ENCODE peak calls at places on chromosomes 13 and 19, in eight cellular contexts. One of them, this sample, is unnamed.

GRCh38 chr19:8973501-8974091 is 36.6 kb downstream of the MUC16 start:
- DNase-seq in brain microvascular endothelial cell: peak; percentile 2
- DNase-seq in left ventricle myocardium inferior: no peak
- DNase-seq in uterus: no peak
- DNase-seq in IMR-90: no peak
- DNase-seq in fibroblast of pulmonary artery: peak; percentile 3
- DNase-seq in choroid plexus epithelial cell: peak; percentile 9
- DNase-seq in astrocyte of the spinal cord: no peak
- DNase-seq in this sample: no peak

GRCh38 chr13:108227651-108228272 is 9.6 kb downstream of the ABHD13 start:
- DNase-seq in brain microvascular endothelial cell: peak; percentile 35
- DNase-seq in left ventricle myocardium inferior: no peak
- DNase-seq in uterus: no peak
- DNase-seq in IMR-90: peak; percentile 52
- DNase-seq in fibroblast of pulmonary artery: peak; percentile 71
- DNase-seq in choroid plexus epithelial cell: peak; percentile 69
- DNase-seq in astrocyte of the spinal cord: peak; percentile 53
- DNase-seq in this sample: peak; percentile 64

GRCh38 chr19:4234862-4235201 is 5.5 kb downstream of the EBI3 start:
- DNase-seq in brain microvascular endothelial cell: no peak
- DNase-seq in left ventricle myocardium inferior: no peak
- DNase-seq in uterus: no peak
- DNase-seq in IMR-90: no peak
- DNase-seq in fibroblast of pulmonary artery: no peak
- DNase-seq in choroid plexus epithelial cell: no peak
- DNase-seq in astrocyte of the spinal cord: no peak
- DNase-seq in this sample: no peak

GRCh38 chr19:43667524-43668405 is 2.2 kb downstream of the PLAUR start:
- DNase-seq in brain microvascular endothelial cell: no peak
- DNase-seq in left ventricle myocardium inferior: peak; percentile 19
- DNase-seq in uterus: peak; percentile 34
- DNase-seq in IMR-90: peak; percentile 20
- DNase-seq in fibroblast of pulmonary artery: no peak
- DNase-seq in choroid plexus epithelial cell: no peak
- DNase-seq in astrocyte of the spinal cord: no peak
- DNase-seq in this sample: no peak

GRCh38 chr19:49932041-49932451 is 2.7 kb upstream of the NUP62 start:
- DNase-seq in brain microvascular endothelial cell: no peak
- DNase-seq in left ventricle myocardium inferior: no peak
- DNase-seq in uterus: no peak
- DNase-seq in IMR-90: no peak
- DNase-seq in fibroblast of pulmonary artery: no peak
- DNase-seq in choroid plexus epithelial cell: no peak
- DNase-seq in astrocyte of the spinal cord: no peak
- DNase-seq in this sample: no peak

GRCh38 chr19:44648536-44649370 is 5.0 kb downstream of the PVR start:
- DNase-seq in brain microvascular endothelial cell: peak; percentile 48
- DNase-seq in left ventricle myocardium inferior: peak; percentile 31
- DNase-seq in uterus: no peak
- DNase-seq in IMR-90: peak; percentile 68
- DNase-seq in fibroblast of pulmonary artery: peak; percentile 90
- DNase-seq in choroid plexus epithelial cell: peak; percentile 72
- DNase-seq in astrocyte of the spinal cord: peak; percentile 36
- DNase-seq in this sample: peak; percentile 93

GRCh38 chr13:104198811-104199210 is 1132.6 kb upstream of the SLC10A2 start:
- DNase-seq in brain microvascular endothelial cell: no peak
- DNase-seq in left ventricle myocardium inferior: no peak
- DNase-seq in uterus: no peak
- DNase-seq in IMR-90: no peak
- DNase-seq in fibroblast of pulmonary artery: no peak
- DNase-seq in choroid plexus epithelial cell: no peak
- DNase-seq in astrocyte of the spinal cord: no peak
- DNase-seq in this sample: no peak

GRCh38 chr19:4866595-4867424 is 657 bp downstream of the PLIN3 start:
- DNase-seq in brain microvascular endothelial cell: no peak
- DNase-seq in left ventricle myocardium inferior: peak; percentile 57
- DNase-seq in uterus: peak; percentile 57
- DNase-seq in IMR-90: peak; percentile 28
- DNase-seq in fibroblast of pulmonary artery: peak; percentile 38
- DNase-seq in choroid plexus epithelial cell: peak; percentile 47
- DNase-seq in astrocyte of the spinal cord: peak; percentile 39
- DNase-seq in this sample: peak; percentile 45

DNA sequence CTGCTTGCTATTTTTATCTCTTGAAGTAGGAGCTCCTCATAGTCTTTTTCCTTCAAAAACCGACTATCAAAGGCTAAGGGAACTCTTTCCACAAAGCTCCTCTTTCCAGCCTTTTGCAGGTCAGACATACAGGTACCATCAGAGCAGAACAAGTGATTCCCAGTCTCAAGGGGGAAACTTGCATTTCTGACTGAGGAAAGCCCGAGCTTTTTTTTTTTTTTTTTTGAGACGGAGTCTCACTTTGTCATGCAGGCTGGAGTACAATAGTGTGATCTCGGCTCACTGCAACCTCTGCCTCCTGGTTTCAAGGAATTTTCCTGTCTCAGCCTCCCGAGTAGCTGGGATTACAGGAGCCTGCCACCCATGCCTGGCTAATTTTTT is 32.0 kb downstream of the RUBCNL start:
- DNase-seq in brain microvascular endothelial cell: no peak
- DNase-seq in left ventricle myocardium inferior: no peak
- DNase-seq in uterus: no peak
- DNase-seq in IMR-90: no peak
- DNase-seq in fibroblast of pulmonary artery: no peak
- DNase-seq in choroid plexus epithelial cell: no peak
- DNase-seq in astrocyte of the spinal cord: no peak
- DNase-seq in this sample: no peak
- H3K4me3 ChIP-seq in brain microvascular endothelial cell: no peak overlapping the region
- H3K4me3 ChIP-seq in left ventricle myocardium inferior: no peak overlapping the region
- H3K4me3 ChIP-seq in uterus: no peak overlapping the region
- H3K4me3 ChIP-seq in IMR-90: no peak overlapping the region
- H3K4me3 ChIP-seq in fibroblast of pulmonary artery: no peak overlapping the region
- H3K4me3 ChIP-seq in choroid plexus epithelial cell: no peak overlapping the region
- H3K4me3 ChIP-seq in astrocyte of the spinal cord: no peak overlapping the region
- H3K4me3 ChIP-seq in this sample: no peak overlapping the region

DNA sequence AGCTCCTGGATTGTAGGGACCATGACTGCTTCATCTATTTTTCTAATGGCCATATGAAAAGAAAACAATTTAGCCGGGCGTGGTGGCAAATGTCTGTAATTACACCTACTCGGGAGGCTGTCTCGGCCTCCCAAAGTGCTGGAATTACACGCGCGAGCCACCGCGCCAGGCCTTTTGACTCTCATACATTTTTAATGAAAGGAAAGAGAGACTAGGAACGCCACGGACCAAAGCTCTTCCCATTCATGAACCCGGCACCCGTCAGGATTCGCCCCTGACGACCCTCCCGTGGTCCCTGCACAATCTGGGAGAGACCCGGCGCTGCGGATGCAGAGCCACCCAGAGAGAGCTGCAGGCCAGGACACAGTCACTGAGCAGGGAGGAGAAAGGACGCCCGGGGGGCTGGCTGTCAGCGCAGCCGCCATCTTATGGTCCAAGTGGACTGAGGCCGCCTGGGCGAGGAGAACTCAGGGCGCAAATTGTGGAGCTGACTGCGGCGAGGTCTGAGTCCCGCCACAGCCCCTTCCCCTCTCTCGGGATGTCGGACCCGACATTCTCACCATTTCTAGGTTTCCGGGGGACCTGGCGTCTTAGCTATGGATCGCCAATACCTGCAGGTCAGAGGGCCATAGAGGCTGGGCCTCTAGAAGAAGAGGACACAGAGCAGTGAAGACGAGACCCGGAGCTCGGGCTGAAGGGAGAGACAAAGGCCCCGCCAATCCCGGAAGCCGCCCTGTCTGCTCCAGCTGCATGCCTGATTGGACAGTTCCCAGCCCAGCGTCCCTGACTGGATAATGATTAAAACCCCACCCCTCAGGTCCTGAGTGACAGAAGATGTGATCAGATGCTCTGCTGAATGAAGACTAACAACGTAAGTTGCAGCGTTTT is at the start of gene ZNF681:
- DNase-seq in brain microvascular endothelial cell: peak; percentile 95
- DNase-seq in left ventricle myocardium inferior: peak; percentile 89
- DNase-seq in uterus: peak; percentile 85
- DNase-seq in IMR-90: peak; percentile 83
- DNase-seq in fibroblast of pulmonary artery: peak; percentile 87
- DNase-seq in choroid plexus epithelial cell: peak; percentile 96
- DNase-seq in astrocyte of the spinal cord: peak; percentile 91
- DNase-seq in this sample: peak; percentile 83
- TF ChIP-seq CTCF in brain microvascular endothelial cell: peak; percentile 19
- TF ChIP-seq CTCF in left ventricle myocardium inferior: peak; percentile 25
- TF ChIP-seq CTCF in uterus: no peak
- TF ChIP-seq CTCF in IMR-90: no peak
- TF ChIP-seq CTCF in fibroblast of pulmonary artery: no peak
- TF ChIP-seq CTCF in choroid plexus epithelial cell: peak; percentile 7
- TF ChIP-seq CTCF in astrocyte of the spinal cord: no peak
- TF ChIP-seq CTCF in this sample: peak; percentile 6

GRCh38 chr19:7904074-7905020 is 670 bp downstream of the MAP2K7 start:
- DNase-seq in brain microvascular endothelial cell: no peak
- DNase-seq in left ventricle myocardium inferior: no peak
- DNase-seq in uterus: peak; percentile 72
- DNase-seq in IMR-90: no peak
- DNase-seq in fibroblast of pulmonary artery: no peak
- DNase-seq in choroid plexus epithelial cell: no peak
- DNase-seq in astrocyte of the spinal cord: peak; percentile 15
- DNase-seq in this sample: no peak

GRCh38 chr19:7907122-7907521 is 3.4 kb downstream of the MAP2K7 start:
- DNase-seq in brain microvascular endothelial cell: no peak
- DNase-seq in left ventricle myocardium inferior: no peak
- DNase-seq in uterus: no peak
- DNase-seq in IMR-90: no peak
- DNase-seq in fibroblast of pulmonary artery: no peak
- DNase-seq in choroid plexus epithelial cell: no peak
- DNase-seq in astrocyte of the spinal cord: no peak
- DNase-seq in this sample: no peak

GRCh38 chr19:7903244-7904073 is at the start of gene MAP2K7:
- DNase-seq in brain microvascular endothelial cell: peak; percentile 98
- DNase-seq in left ventricle myocardium inferior: peak; percentile 100
- DNase-seq in uterus: peak; percentile 100
- DNase-seq in IMR-90: peak; percentile 99
- DNase-seq in fibroblast of pulmonary artery: peak; percentile 100
- DNase-seq in choroid plexus epithelial cell: peak; percentile 99
- DNase-seq in astrocyte of the spinal cord: peak; percentile 99
- DNase-seq in this sample: peak; percentile 99

GRCh38 chr19:7905859-7906258 is 2.2 kb downstream of the MAP2K7 start:
- DNase-seq in brain microvascular endothelial cell: no peak
- DNase-seq in left ventricle myocardium inferior: no peak
- DNase-seq in uterus: no peak
- DNase-seq in IMR-90: no peak
- DNase-seq in fibroblast of pulmonary artery: no peak
- DNase-seq in choroid plexus epithelial cell: no peak
- DNase-seq in astrocyte of the spinal cord: no peak
- DNase-seq in this sample: no peak

GRCh38 chr19:7905298-7905697 is 1.6 kb downstream of the MAP2K7 start:
- DNase-seq in brain microvascular endothelial cell: no peak
- DNase-seq in left ventricle myocardium inferior: no peak
- DNase-seq in uterus: no peak
- DNase-seq in IMR-90: no peak
- DNase-seq in fibroblast of pulmonary artery: no peak
- DNase-seq in choroid plexus epithelial cell: no peak
- DNase-seq in astrocyte of the spinal cord: no peak
- DNase-seq in this sample: no peak
- H3K4me3 ChIP-seq in brain microvascular endothelial cell: no peak overlapping the region
- H3K4me3 ChIP-seq in left ventricle myocardium inferior: peak overlapping the region; percentile 97
- H3K4me3 ChIP-seq in uterus: no peak overlapping the region
- H3K4me3 ChIP-seq in IMR-90: no peak overlapping the region
- H3K4me3 ChIP-seq in fibroblast of pulmonary artery: peak overlapping the region; percentile 83
- H3K4me3 ChIP-seq in choroid plexus epithelial cell: peak overlapping the region; percentile 11
- H3K4me3 ChIP-seq in astrocyte of the spinal cord: no peak overlapping the region
- H3K4me3 ChIP-seq in this sample: peak overlapping the region; percentile 92

DNA sequence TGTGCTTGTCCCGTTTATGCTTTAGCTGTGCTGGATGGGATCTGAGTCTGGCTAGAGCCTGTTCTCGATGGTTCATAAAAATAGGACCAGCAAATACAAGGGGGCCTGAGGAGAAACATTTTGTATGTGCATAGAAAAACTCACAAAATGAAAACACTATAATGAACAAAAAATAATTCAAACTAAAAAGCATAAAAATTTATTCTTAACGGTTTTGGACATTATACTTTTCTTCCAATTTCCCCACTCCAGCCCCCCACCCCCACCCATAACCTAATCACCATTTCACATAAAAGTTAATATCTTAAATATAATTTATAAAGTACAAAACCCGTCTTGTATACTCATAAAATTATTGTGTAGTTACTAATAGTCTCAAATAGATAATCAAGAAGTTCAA is 93.7 kb downstream of the MYCBP2 start:
- DNase-seq in brain microvascular endothelial cell: no peak
- DNase-seq in left ventricle myocardium inferior: no peak
- DNase-seq in uterus: no peak
- DNase-seq in IMR-90: no peak
- DNase-seq in fibroblast of pulmonary artery: no peak
- DNase-seq in choroid plexus epithelial cell: no peak
- DNase-seq in astrocyte of the spinal cord: no peak
- DNase-seq in this sample: no peak
- TF ChIP-seq CTCF in brain microvascular endothelial cell: no peak
- TF ChIP-seq CTCF in left ventricle myocardium inferior: no peak
- TF ChIP-seq CTCF in uterus: no peak
- TF ChIP-seq CTCF in IMR-90: no peak
- TF ChIP-seq CTCF in fibroblast of pulmonary artery: no peak
- TF ChIP-seq CTCF in choroid plexus epithelial cell: no peak
- TF ChIP-seq CTCF in astrocyte of the spinal cord: no peak
- TF ChIP-seq CTCF in this sample: no peak

DNA sequence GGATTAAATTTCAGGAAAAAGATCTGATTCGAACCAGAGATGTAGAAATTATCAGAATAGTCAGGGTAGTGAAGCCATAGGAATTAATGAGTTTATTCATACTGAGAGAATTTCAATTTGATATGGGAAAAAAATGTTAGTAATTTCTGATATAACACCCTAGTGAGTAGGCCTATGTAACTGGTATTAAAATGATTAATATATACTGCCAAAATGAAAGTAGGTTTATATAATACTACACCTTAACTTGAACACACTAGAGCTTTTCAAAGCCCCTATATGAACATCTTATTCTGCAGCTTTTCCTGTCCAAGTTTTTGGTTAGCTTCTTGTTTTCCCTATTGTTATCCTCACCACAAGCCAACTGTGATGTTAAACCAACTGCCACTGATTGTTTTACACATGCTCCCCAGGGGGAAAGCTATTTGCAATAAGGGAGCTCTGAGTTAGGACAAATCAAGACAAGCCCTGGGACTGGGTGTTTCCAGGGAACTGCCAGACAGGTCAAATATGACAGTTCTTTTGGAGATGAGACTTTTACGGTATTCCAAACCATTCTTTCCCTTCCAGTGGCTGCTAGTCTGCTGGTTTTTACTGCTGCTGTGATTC is 45.3 kb downstream of the FNDC3A start:
- DNase-seq in brain microvascular endothelial cell: no peak
- DNase-seq in left ventricle myocardium inferior: no peak
- DNase-seq in uterus: no peak
- DNase-seq in IMR-90: no peak
- DNase-seq in fibroblast of pulmonary artery: peak; percentile 27
- DNase-seq in choroid plexus epithelial cell: peak; percentile 13
- DNase-seq in astrocyte of the spinal cord: peak; percentile 52
- DNase-seq in this sample: peak; percentile 8
- H3K4me3 ChIP-seq in brain microvascular endothelial cell: no peak overlapping the region
- H3K4me3 ChIP-seq in left ventricle myocardium inferior: no peak overlapping the region
- H3K4me3 ChIP-seq in uterus: no peak overlapping the region
- H3K4me3 ChIP-seq in IMR-90: no peak overlapping the region
- H3K4me3 ChIP-seq in fibroblast of pulmonary artery: no peak overlapping the region
- H3K4me3 ChIP-seq in choroid plexus epithelial cell: no peak overlapping the region
- H3K4me3 ChIP-seq in astrocyte of the spinal cord: no peak overlapping the region
- H3K4me3 ChIP-seq in this sample: no peak overlapping the region

This sample was measured in cardiac fibroblast.